ENCODE peak calls at places on chromosomes 4 and X, in seven cellular contexts. U is EH, J is NCI-H146, M is left cardiac atrium, Q is fibroblast of gingiva, I is BJ, D is RPMI7951. A is an unnamed sample.

GRCh38 chr4:154366956-154367355 is 124.6 kb downstream of the DCHS2 start:
- DNase-seq in U (no peak), J (no peak), M (no peak), Q (no peak), I (no peak), D (no peak), A (no peak)

GRCh38 chr4:140426610-140427103 is 791 bp downstream of the CLGN start:
- DNase-seq in U (no peak), J (peak), M (peak), Q (no peak), I (no peak), D (no peak), A (no peak)

GRCh38 chr4:168449740-168450442 is 30.4 kb downstream of the DDX60L start:
- DNase-seq in U (peak), J (no peak), M (no peak), Q (peak), I (peak), D (peak), A (peak)

GRCh38 chr4:32135642-32136041 is 1415.5 kb downstream of the PCDH7 start:
- DNase-seq in U (no peak), J (no peak), M (no peak), Q (peak), I (peak), D (no peak), A (no peak)

GRCh38 chr4:35885081-35885480 is 359.2 kb downstream of the ARAP2 start:
- DNase-seq in U (no peak), J (no peak), M (no peak), Q (no peak), I (no peak), D (no peak), A (no peak)

GRCh38 chr4:140764785-140765392 is 8.7 kb upstream of the TBC1D9 start:
- DNase-seq in U (peak), J (no peak), M (no peak), Q (peak), I (no peak), D (no peak), A (no peak)

GRCh38 chr4:10677796-10678497 is 6.6 kb downstream of the CLNK start:
- DNase-seq in U (no peak), J (no peak), M (no peak), Q (no peak), I (no peak), D (no peak), A (no peak)

GRCh38 chr4:124753941-124754581 is 41.5 kb upstream of the ANKRD50 start:
- DNase-seq in U (no peak), J (peak), M (no peak), Q (peak), I (no peak), D (no peak), A (no peak)

GRCh38 chr4:92333056-92333455 is 29.3 kb downstream of the GRID2 start:
- DNase-seq in U (no peak), J (no peak), M (no peak), Q (no peak), I (no peak), D (no peak), A (no peak)

GRCh38 chr4:37964734-37965457 is 4.7 kb downstream of the PTTG2 start:
- DNase-seq in U (no peak), J (no peak), M (no peak), Q (no peak), I (no peak), D (no peak), A (no peak)

GRCh38 chr4:11635336-11635735 is 206.6 kb upstream of the HS3ST1 start:
- DNase-seq in U (no peak), J (no peak), M (no peak), Q (peak), I (no peak), D (peak), A (no peak)

GRCh38 chr4:81084029-81084428 is 53.5 kb downstream of the BMP3 start:
- DNase-seq in U (peak), J (peak), M (no peak), Q (peak), I (no peak), D (no peak), A (no peak)

GRCh38 chr4:17688011-17688441 is 73.6 kb downstream of the MED28 start:
- DNase-seq in U (no peak), J (no peak), M (no peak), Q (no peak), I (no peak), D (peak), A (no peak)

GRCh38 chr4:183469936-183470335 is 25.5 kb downstream of the CDKN2AIP start:
- DNase-seq in U (no peak), J (no peak), M (no peak), Q (no peak), I (no peak), D (peak), A (no peak)

GRCh38 chrX:71103110-71103983 is 3.2 kb downstream of the CXorf65 start:
- DNase-seq in U (peak), J (no peak), M (no peak), Q (no peak), I (no peak), D (no peak), A (no peak)